ENCODE peak calls at places on chromosome 11, in four cellular contexts. One of them, this sample, is unnamed.

GRCh38 chr11:1072116-1072820 is 2.4 kb upstream of the MUC2 start:
- DNase-seq in heart right ventricle: peak
- DNase-seq in thoracic aorta: no peak
- DNase-seq in nephron progenitor cell: no peak
- DNase-seq in this sample: no peak

GRCh38 chr11:8871283-8871775 is 39.7 kb upstream of the AKIP1 start:
- DNase-seq in heart right ventricle: peak
- DNase-seq in thoracic aorta: no peak
- DNase-seq in nephron progenitor cell: peak
- DNase-seq in this sample: peak

GRCh38 chr11:74019860-74020259 is 11.0 kb upstream of the UCP3 start:
- DNase-seq in heart right ventricle: no peak
- DNase-seq in thoracic aorta: no peak
- DNase-seq in nephron progenitor cell: no peak
- DNase-seq in this sample: peak

GRCh38 chr11:83751041-83751440 is 464.9 kb upstream of the CCDC90B start:
- DNase-seq in heart right ventricle: no peak
- DNase-seq in thoracic aorta: no peak
- DNase-seq in nephron progenitor cell: no peak
- DNase-seq in this sample: no peak

GRCh38 chr11:101128571-101129202 is 926 bp downstream of the PGR start:
- DNase-seq in heart right ventricle: peak
- DNase-seq in thoracic aorta: no peak
- DNase-seq in nephron progenitor cell: peak
- DNase-seq in this sample: no peak

GRCh38 chr11:65292866-65293265 is 21.8 kb upstream of the CDC42EP2 start:
- DNase-seq in heart right ventricle: no peak
- DNase-seq in thoracic aorta: no peak
- DNase-seq in nephron progenitor cell: no peak
- DNase-seq in this sample: no peak

GRCh38 chr11:32233928-32234327 is 143.1 kb downstream of the RCN1 start:
- DNase-seq in heart right ventricle: no peak
- DNase-seq in thoracic aorta: no peak
- DNase-seq in nephron progenitor cell: no peak
- DNase-seq in this sample: no peak

GRCh38 chr11:4178813-4179662 is 84.4 kb downstream of the RRM1 start:
- DNase-seq in heart right ventricle: no peak
- DNase-seq in thoracic aorta: no peak
- DNase-seq in nephron progenitor cell: no peak
- DNase-seq in this sample: no peak

DNA sequence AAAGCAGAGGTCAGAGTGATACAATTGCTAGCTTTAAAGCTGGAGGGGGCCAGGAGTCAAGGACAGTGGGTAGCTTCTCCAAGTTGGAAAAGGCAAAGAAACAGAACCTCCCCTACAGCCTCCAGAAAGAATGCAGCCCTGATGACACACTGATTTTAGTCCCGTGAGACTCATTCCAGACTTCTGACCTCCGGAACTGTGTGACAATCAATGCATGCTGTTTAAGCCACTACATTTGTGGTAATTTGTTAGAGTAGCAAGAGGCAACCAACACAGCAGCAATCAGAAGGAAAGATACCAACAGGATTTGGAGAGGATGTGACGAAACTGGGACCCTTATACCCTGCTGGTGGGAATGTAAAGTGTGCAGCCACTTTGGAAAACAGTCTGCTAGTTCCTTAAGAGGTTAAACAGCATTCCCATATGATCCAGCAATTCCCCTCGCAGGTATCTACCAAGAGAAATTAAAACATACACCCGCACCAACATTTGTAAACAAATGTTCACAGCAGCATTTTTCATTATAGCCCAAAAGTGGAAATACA is 66.7 kb downstream of the DSCAML1 start:
- DNase-seq in heart right ventricle: no peak
- DNase-seq in thoracic aorta: no peak
- DNase-seq in nephron progenitor cell: no peak
- DNase-seq in this sample: no peak
- TF ChIP-seq CTCF in heart right ventricle: no peak
- TF ChIP-seq CTCF in thoracic aorta: no peak
- TF ChIP-seq CTCF in nephron progenitor cell: no peak
- TF ChIP-seq CTCF in this sample: no peak

DNA sequence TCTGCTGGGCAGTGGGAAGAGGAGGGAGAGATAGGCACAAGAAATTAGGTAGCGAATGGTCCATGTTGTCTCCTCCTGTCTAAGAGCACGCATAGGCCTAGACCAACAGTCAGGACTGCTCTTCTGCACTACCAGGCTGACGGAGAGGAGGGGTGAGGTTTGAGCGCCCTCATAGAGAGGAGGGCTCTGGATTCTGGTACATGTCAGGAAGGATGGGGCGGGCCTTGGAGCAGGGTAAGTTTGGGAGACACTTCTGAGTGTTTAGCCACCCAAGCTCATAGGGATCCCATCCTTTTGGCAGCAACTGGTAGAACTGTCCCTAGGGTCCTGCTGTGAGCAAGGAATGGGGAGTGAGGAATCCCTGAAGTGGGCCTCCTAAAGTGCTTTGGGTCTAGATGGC is 60.4 kb downstream of the KCNC1 start:
- DNase-seq in heart right ventricle: no peak
- DNase-seq in thoracic aorta: no peak
- DNase-seq in nephron progenitor cell: no peak
- DNase-seq in this sample: no peak
- TF ChIP-seq CTCF in heart right ventricle: no peak
- TF ChIP-seq CTCF in thoracic aorta: no peak
- TF ChIP-seq CTCF in nephron progenitor cell: no peak
- TF ChIP-seq CTCF in this sample: no peak

GRCh38 chr11:118791015-118791960 is at the start of gene DDX6:
- DNase-seq in heart right ventricle: peak
- DNase-seq in thoracic aorta: peak
- DNase-seq in nephron progenitor cell: peak
- DNase-seq in this sample: peak
- TF ChIP-seq CTCF in heart right ventricle: peak
- TF ChIP-seq CTCF in thoracic aorta: peak
- TF ChIP-seq CTCF in nephron progenitor cell: no peak
- TF ChIP-seq CTCF in this sample: peak

DNA sequence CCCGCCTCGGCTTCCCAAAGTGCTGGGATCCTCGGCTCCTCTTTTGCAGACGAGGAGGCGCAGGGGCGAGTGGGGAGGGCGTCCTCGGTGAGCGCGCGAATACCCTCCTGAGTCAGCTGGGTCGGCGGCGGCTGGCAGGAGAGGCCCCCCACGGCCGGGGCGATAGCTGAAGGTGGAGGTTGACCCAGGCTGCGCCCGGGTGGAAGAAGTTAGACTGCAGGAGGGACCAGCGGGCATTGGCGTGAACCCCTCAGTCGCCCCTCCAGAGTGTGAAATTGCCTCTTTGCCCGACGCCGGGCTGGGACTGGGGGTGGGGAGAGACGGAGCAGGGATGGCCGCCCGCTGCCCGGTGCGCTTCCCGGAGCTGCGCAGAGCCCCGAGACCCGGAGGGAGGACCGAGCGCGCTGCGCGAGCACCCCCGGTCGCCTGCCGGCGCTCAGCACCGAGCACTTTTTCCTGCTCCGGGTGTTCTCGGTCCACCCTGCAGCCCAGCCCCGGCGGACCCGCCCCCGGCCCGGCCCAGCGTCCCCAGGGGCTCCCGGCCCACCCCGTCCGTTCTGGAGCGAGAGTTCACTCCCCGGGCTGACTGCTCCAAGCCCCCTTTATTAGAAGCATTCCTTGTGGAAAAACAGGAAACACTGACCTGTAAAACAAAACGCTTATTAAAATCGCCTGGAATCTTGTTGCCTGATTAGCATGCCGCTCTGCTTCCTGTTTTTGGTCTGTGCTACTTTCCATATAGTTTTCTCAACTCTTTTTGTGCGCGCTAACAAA is 13.7 kb upstream of the CPT1A start:
- DNase-seq in heart right ventricle: peak
- DNase-seq in thoracic aorta: no peak
- DNase-seq in nephron progenitor cell: peak
- DNase-seq in this sample: no peak
- TF ChIP-seq CTCF in heart right ventricle: no peak
- TF ChIP-seq CTCF in thoracic aorta: no peak
- TF ChIP-seq CTCF in nephron progenitor cell: no peak
- TF ChIP-seq CTCF in this sample: no peak

GRCh38 chr11:13717331-13717730 is 48.9 kb downstream of the FAR1 start:
- DNase-seq in heart right ventricle: no peak
- DNase-seq in thoracic aorta: no peak
- DNase-seq in nephron progenitor cell: no peak
- DNase-seq in this sample: peak

GRCh38 chr11:13721760-13722159 is 53.3 kb downstream of the FAR1 start:
- DNase-seq in heart right ventricle: no peak
- DNase-seq in thoracic aorta: no peak
- DNase-seq in nephron progenitor cell: no peak
- DNase-seq in this sample: peak

GRCh38 chr11:13720940-13721339 is 52.5 kb downstream of the FAR1 start:
- DNase-seq in heart right ventricle: no peak
- DNase-seq in thoracic aorta: no peak
- DNase-seq in nephron progenitor cell: no peak
- DNase-seq in this sample: peak

GRCh38 chr11:13713982-13714381 is 45.5 kb downstream of the FAR1 start:
- DNase-seq in heart right ventricle: no peak
- DNase-seq in thoracic aorta: no peak
- DNase-seq in nephron progenitor cell: no peak
- DNase-seq in this sample: no peak

DNA sequence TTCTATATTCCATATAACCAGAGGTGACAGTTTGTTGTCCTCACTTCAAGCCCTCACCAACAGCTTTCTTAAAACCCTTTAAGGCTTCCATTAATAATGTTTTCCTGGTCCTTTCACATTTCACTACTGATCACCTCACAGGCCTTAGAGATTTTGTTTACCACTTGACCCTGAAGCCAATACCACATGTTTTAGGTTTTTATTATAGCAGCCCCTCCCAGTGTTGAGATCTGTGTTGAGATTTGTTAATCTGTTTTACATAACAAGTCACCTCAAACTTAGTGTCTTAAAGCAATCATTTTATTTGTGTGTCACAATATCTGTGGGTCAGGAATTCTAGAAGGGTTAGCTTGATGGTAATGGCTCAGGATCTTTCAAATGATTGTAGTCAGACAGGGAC is 49.9 kb downstream of the FAR1 start:
- DNase-seq in heart right ventricle: no peak
- DNase-seq in thoracic aorta: no peak
- DNase-seq in nephron progenitor cell: no peak
- DNase-seq in this sample: no peak
- TF ChIP-seq CTCF in heart right ventricle: no peak
- TF ChIP-seq CTCF in thoracic aorta: no peak
- TF ChIP-seq CTCF in nephron progenitor cell: no peak
- TF ChIP-seq CTCF in this sample: no peak

GRCh38 chr11:11045156-11045670 is 187.4 kb upstream of the ZBED5 start:
- DNase-seq in heart right ventricle: no peak
- DNase-seq in thoracic aorta: no peak
- DNase-seq in nephron progenitor cell: no peak
- DNase-seq in this sample: no peak

GRCh38 chr11:11044137-11044855 is 186.4 kb upstream of the ZBED5 start:
- DNase-seq in heart right ventricle: no peak
- DNase-seq in thoracic aorta: no peak
- DNase-seq in nephron progenitor cell: no peak
- DNase-seq in this sample: no peak

GRCh38 chr11:11043676-11044075 is 185.8 kb upstream of the ZBED5 start:
- DNase-seq in heart right ventricle: no peak
- DNase-seq in thoracic aorta: no peak
- DNase-seq in nephron progenitor cell: no peak
- DNase-seq in this sample: no peak

DNA sequence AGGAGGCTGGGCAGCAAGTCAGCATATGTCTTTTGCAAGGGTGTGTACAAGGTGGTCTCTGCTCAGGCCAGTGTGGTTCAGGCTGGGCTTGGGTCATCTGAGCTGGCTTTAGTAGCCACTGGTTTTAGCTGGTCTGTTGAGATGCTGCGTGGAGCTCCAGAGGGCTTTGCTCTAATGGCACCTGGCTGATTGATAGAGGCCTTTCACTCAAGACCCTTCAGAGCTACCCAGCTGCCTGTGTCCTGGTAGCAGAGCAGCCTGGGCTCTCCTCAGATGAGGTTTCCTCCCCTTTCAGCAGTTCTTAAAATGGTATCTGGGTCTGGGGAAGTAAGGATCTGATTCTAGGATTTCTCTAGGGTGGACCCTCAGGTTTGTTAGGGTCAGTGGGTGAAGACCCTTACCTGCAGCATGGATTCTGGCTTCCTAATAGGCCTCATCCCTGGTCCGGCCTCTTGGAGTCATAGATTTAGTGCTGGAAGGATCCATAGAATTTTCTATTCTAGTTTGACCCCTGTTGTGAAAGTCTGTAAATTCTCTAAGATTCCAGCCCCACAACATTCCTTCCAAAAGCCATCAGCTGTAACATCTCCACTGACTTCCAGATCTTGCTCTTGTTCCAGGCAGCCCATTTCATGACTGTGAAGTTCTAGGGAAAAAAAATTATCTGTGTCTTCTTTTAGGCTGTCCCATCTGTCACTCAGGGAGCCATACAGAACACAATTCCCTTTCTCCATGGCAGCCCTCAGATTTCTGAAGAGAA is 190.2 kb upstream of the ZBED5 start:
- DNase-seq in heart right ventricle: no peak
- DNase-seq in thoracic aorta: no peak
- DNase-seq in nephron progenitor cell: no peak
- DNase-seq in this sample: no peak
- TF ChIP-seq CTCF in heart right ventricle: no peak
- TF ChIP-seq CTCF in thoracic aorta: no peak
- TF ChIP-seq CTCF in nephron progenitor cell: no peak
- TF ChIP-seq CTCF in this sample: no peak

GRCh38 chr11:45079943-45080719 is 66.3 kb upstream of the PRDM11 start:
- DNase-seq in heart right ventricle: no peak
- DNase-seq in thoracic aorta: no peak
- DNase-seq in nephron progenitor cell: no peak
- DNase-seq in this sample: no peak
- TF ChIP-seq CTCF in heart right ventricle: no peak
- TF ChIP-seq CTCF in thoracic aorta: no peak
- TF ChIP-seq CTCF in nephron progenitor cell: no peak
- TF ChIP-seq CTCF in this sample: no peak

DNA sequence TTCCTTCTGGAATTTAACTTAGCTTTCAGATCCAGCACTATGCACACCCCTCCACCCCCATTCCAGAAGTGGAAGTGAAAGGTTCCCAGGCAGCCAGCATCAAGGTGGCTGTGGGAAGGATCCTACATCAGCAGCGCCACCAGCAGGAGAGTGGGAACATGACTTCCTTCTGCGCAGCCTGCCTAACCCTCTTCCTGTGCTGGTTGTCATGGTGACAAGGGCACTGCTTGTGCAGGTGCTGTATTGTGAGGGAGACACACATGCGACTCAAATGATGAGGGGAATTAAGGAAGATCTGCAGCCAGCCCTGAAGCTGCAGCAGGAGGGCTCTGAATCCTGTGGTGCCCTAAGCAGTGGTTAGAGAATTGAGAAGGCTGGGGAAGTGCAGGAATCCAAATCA is 904.4 kb upstream of the API5 start:
- DNase-seq in heart right ventricle: no peak
- DNase-seq in thoracic aorta: no peak
- DNase-seq in nephron progenitor cell: peak
- DNase-seq in this sample: no peak
- TF ChIP-seq CTCF in heart right ventricle: no peak
- TF ChIP-seq CTCF in thoracic aorta: no peak
- TF ChIP-seq CTCF in nephron progenitor cell: peak
- TF ChIP-seq CTCF in this sample: no peak

This sample was measured in epithelial cell of esophagus.